ENCODE peak calls at places on chromosomes 2 and 18, in four cellular contexts. One of them, this sample, is unnamed.

GRCh38 chr2:152920846-152921245 is 202.4 kb downstream of the ARL6IP6 start:
- DNase-seq in heart right ventricle: no peak
- DNase-seq in A549: no peak
- DNase-seq in LNCaP clone FGC: no peak
- DNase-seq in this sample: no peak

GRCh38 chr2:165776013-165776412 is 18.0 kb downstream of the GALNT3 start:
- DNase-seq in heart right ventricle: no peak
- DNase-seq in A549: no peak
- DNase-seq in LNCaP clone FGC: peak
- DNase-seq in this sample: no peak

GRCh38 chr2:96842600-96842999 is 1.2 kb downstream of the ANKRD23 start:
- DNase-seq in LNCaP clone FGC: no peak
- DNase-seq in A549: no peak
- DNase-seq in heart right ventricle: peak
- DNase-seq in this sample: no peak

GRCh38 chr2:100502782-100503181 is 32.5 kb downstream of the NMS start:
- DNase-seq in A549: no peak
- DNase-seq in LNCaP clone FGC: no peak
- DNase-seq in heart right ventricle: no peak
- DNase-seq in this sample: no peak

GRCh38 chr2:72116081-72116533 is 31.6 kb downstream of the CYP26B1 start:
- DNase-seq in A549: peak
- DNase-seq in LNCaP clone FGC: no peak
- DNase-seq in heart right ventricle: no peak
- DNase-seq in this sample: no peak

GRCh38 chr2:12764075-12764722 is 47.5 kb downstream of the TRIB2 start:
- DNase-seq in heart right ventricle: no peak
- DNase-seq in A549: no peak
- DNase-seq in LNCaP clone FGC: no peak
- DNase-seq in this sample: no peak

GRCh38 chr2:42028571-42029148 is 19.2 kb upstream of the PKDCC start:
- DNase-seq in A549: no peak
- DNase-seq in heart right ventricle: no peak
- DNase-seq in LNCaP clone FGC: no peak
- DNase-seq in this sample: no peak

GRCh38 chr2:160286541-160286940 is 86.5 kb upstream of the ITGB6 start:
- DNase-seq in A549: no peak
- DNase-seq in heart right ventricle: no peak
- DNase-seq in LNCaP clone FGC: no peak
- DNase-seq in this sample: no peak

GRCh38 chr2:69773201-69773600 is 31.3 kb downstream of the ANXA4 start:
- DNase-seq in heart right ventricle: no peak
- DNase-seq in A549: peak
- DNase-seq in LNCaP clone FGC: no peak
- DNase-seq in this sample: no peak

GRCh38 chr2:159399716-159400525 is 113.4 kb upstream of the WDSUB1 start:
- DNase-seq in A549: no peak
- DNase-seq in heart right ventricle: no peak
- DNase-seq in LNCaP clone FGC: peak
- DNase-seq in this sample: no peak

GRCh38 chr2:67290451-67290991 is 106.6 kb upstream of the ETAA1 start:
- DNase-seq in LNCaP clone FGC: no peak
- DNase-seq in A549: no peak
- DNase-seq in heart right ventricle: no peak
- DNase-seq in this sample: no peak

GRCh38 chr2:83069724-83070123 is 1389.4 kb downstream of the SUCLG1 start:
- DNase-seq in LNCaP clone FGC: no peak
- DNase-seq in heart right ventricle: no peak
- DNase-seq in A549: no peak
- DNase-seq in this sample: no peak

GRCh38 chr2:85660725-85661124 is 7.3 kb downstream of the SFTPB start:
- DNase-seq in LNCaP clone FGC: no peak
- DNase-seq in A549: no peak
- DNase-seq in heart right ventricle: no peak
- DNase-seq in this sample: no peak

GRCh38 chr2:19529663-19530062 is 171.2 kb upstream of the OSR1 start:
- DNase-seq in LNCaP clone FGC: no peak
- DNase-seq in heart right ventricle: no peak
- DNase-seq in A549: no peak
- DNase-seq in this sample: no peak

GRCh38 chr18:23883277-23883790 is 131.2 kb upstream of the TTC39C start:
- DNase-seq in A549: no peak
- DNase-seq in LNCaP clone FGC: peak
- DNase-seq in heart right ventricle: no peak
- DNase-seq in this sample: peak

GRCh38 chr2:102494570-102494969 is 21.5 kb downstream of the SLC9A4 start:
- DNase-seq in LNCaP clone FGC: no peak
- DNase-seq in A549: no peak
- DNase-seq in heart right ventricle: no peak
- DNase-seq in this sample: no peak

GRCh38 chr2:105569616-105570015 is 170.8 kb upstream of the FHL2 start:
- DNase-seq in LNCaP clone FGC: no peak
- DNase-seq in heart right ventricle: no peak
- DNase-seq in A549: no peak
- DNase-seq in this sample: no peak

GRCh38 chr2:23772684-23773083 is 154.2 kb downstream of the ATAD2B start:
- DNase-seq in LNCaP clone FGC: no peak
- DNase-seq in A549: no peak
- DNase-seq in heart right ventricle: no peak
- DNase-seq in this sample: no peak

GRCh38 chr2:98280376-98281102 is 65.7 kb upstream of the CNGA3 start:
- DNase-seq in LNCaP clone FGC: no peak
- DNase-seq in heart right ventricle: no peak
- DNase-seq in A549: no peak
- DNase-seq in this sample: no peak

GRCh38 chr2:152925540-152926448 is 207.4 kb downstream of the ARL6IP6 start:
- DNase-seq in heart right ventricle: peak
- DNase-seq in A549: peak
- DNase-seq in LNCaP clone FGC: peak
- DNase-seq in this sample: peak

GRCh38 chr2:65974067-65974723 is 460.7 kb upstream of the MEIS1 start:
- DNase-seq in LNCaP clone FGC: no peak
- DNase-seq in heart right ventricle: no peak
- DNase-seq in A549: no peak
- DNase-seq in this sample: no peak

GRCh38 chr18:34801769-34802168 is 91.7 kb downstream of the DTNA start:
- DNase-seq in LNCaP clone FGC: no peak
- DNase-seq in heart right ventricle: no peak
- DNase-seq in A549: no peak
- DNase-seq in this sample: no peak

GRCh38 chr18:46320928-46321855 is 217.0 kb downstream of the HAUS1 start:
- DNase-seq in A549: no peak
- DNase-seq in LNCaP clone FGC: no peak
- DNase-seq in heart right ventricle: no peak
- DNase-seq in this sample: no peak

GRCh38 chr2:201984800-201985525 is 48.7 kb upstream of the FZD7 start:
- DNase-seq in heart right ventricle: no peak
- DNase-seq in A549: no peak
- DNase-seq in LNCaP clone FGC: no peak
- DNase-seq in this sample: no peak

GRCh38 chr2:150663143-150663542 is 175.7 kb upstream of the RND3 start:
- DNase-seq in A549: no peak
- DNase-seq in heart right ventricle: no peak
- DNase-seq in LNCaP clone FGC: no peak
- DNase-seq in this sample: no peak

GRCh38 chr18:10299686-10300085 is 154.7 kb upstream of the APCDD1 start:
- DNase-seq in LNCaP clone FGC: no peak
- DNase-seq in heart right ventricle: no peak
- DNase-seq in A549: no peak
- DNase-seq in this sample: no peak

GRCh38 chr2:197708331-197708730 is 3.2 kb downstream of the MARS2 start:
- DNase-seq in LNCaP clone FGC: no peak
- DNase-seq in heart right ventricle: no peak
- DNase-seq in A549: no peak
- DNase-seq in this sample: no peak

GRCh38 chr2:159290289-159290907 is 3.9 kb upstream of the WDSUB1 start:
- DNase-seq in A549: peak
- DNase-seq in heart right ventricle: no peak
- DNase-seq in LNCaP clone FGC: no peak
- DNase-seq in this sample: peak

GRCh38 chr2:236899945-236900640 is 185.6 kb upstream of the COPS8 start:
- DNase-seq in LNCaP clone FGC: no peak
- DNase-seq in heart right ventricle: no peak
- DNase-seq in A549: no peak
- DNase-seq in this sample: no peak

GRCh38 chr2:85584354-85584856 is at the start of gene VAMP5:
- DNase-seq in A549: no peak
- DNase-seq in LNCaP clone FGC: no peak
- DNase-seq in heart right ventricle: no peak
- DNase-seq in this sample: no peak

GRCh38 chr2:191864623-191865521 is 18.0 kb upstream of the CAVIN2 start:
- DNase-seq in LNCaP clone FGC: no peak
- DNase-seq in heart right ventricle: no peak
- DNase-seq in A549: no peak
- DNase-seq in this sample: no peak

GRCh38 chr2:169828141-169828811 is 1.0 kb downstream of the UBR3 start:
- DNase-seq in A549: no peak
- DNase-seq in heart right ventricle: peak
- DNase-seq in LNCaP clone FGC: no peak
- DNase-seq in this sample: peak

GRCh38 chr18:54043484-54044256 is 180.8 kb downstream of the MBD2 start:
- DNase-seq in A549: no peak
- DNase-seq in heart right ventricle: no peak
- DNase-seq in LNCaP clone FGC: no peak
- DNase-seq in this sample: no peak

GRCh38 chr2:71882949-71883472 is 264.7 kb downstream of the CYP26B1 start:
- DNase-seq in A549: peak
- DNase-seq in LNCaP clone FGC: peak
- DNase-seq in heart right ventricle: peak
- DNase-seq in this sample: peak

GRCh38 chr2:16235747-16236146 is 295.4 kb downstream of the MYCN start:
- DNase-seq in A549: no peak
- DNase-seq in heart right ventricle: no peak
- DNase-seq in LNCaP clone FGC: no peak
- DNase-seq in this sample: no peak

GRCh38 chr18:7618821-7619410 is 51.8 kb downstream of the PTPRM start:
- DNase-seq in LNCaP clone FGC: no peak
- DNase-seq in heart right ventricle: no peak
- DNase-seq in A549: no peak
- DNase-seq in this sample: no peak

GRCh38 chr18:13645093-13645492 is 81.3 kb downstream of the FAM210A start:
- DNase-seq in LNCaP clone FGC: no peak
- DNase-seq in A549: no peak
- DNase-seq in heart right ventricle: no peak
- DNase-seq in this sample: no peak

DNA sequence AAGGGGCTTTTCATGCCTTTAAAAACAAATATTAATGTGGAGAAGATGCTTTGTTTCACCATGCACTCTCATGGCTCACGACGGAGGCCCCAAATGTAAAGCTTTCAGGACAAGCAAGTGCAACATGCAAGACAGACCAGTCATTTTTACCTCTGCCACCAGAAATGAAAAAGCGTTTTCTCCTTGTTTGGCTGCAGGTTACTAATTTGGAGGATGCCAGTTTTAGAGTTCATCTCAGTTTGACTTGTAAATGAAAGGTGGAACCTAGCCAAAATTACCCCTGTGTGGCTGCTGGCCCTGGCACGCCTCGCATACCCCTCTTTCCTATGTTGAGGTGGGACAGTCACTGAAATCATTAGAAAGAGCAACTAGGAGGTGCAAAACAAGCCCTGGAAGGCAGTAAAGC is 138.6 kb downstream of the BCL2 start:
- DNase-seq in LNCaP clone FGC: no peak
- DNase-seq in A549: no peak
- DNase-seq in heart right ventricle: no peak
- DNase-seq in this sample: no peak
- H3K4me3 ChIP-seq in LNCaP clone FGC: no peak
- H3K4me3 ChIP-seq in A549: no peak
- H3K4me3 ChIP-seq in heart right ventricle: no peak
- H3K4me3 ChIP-seq in this sample: no peak

GRCh38 chr2:195575879-195576391 is 81.1 kb upstream of the SLC39A10 start:
- DNase-seq in LNCaP clone FGC: no peak
- DNase-seq in A549: peak
- DNase-seq in heart right ventricle: no peak
- DNase-seq in this sample: no peak
- TF ChIP-seq CTCF in LNCaP clone FGC: peak
- TF ChIP-seq CTCF in A549: peak
- TF ChIP-seq CTCF in heart right ventricle: peak
- TF ChIP-seq CTCF in this sample: no peak

DNA sequence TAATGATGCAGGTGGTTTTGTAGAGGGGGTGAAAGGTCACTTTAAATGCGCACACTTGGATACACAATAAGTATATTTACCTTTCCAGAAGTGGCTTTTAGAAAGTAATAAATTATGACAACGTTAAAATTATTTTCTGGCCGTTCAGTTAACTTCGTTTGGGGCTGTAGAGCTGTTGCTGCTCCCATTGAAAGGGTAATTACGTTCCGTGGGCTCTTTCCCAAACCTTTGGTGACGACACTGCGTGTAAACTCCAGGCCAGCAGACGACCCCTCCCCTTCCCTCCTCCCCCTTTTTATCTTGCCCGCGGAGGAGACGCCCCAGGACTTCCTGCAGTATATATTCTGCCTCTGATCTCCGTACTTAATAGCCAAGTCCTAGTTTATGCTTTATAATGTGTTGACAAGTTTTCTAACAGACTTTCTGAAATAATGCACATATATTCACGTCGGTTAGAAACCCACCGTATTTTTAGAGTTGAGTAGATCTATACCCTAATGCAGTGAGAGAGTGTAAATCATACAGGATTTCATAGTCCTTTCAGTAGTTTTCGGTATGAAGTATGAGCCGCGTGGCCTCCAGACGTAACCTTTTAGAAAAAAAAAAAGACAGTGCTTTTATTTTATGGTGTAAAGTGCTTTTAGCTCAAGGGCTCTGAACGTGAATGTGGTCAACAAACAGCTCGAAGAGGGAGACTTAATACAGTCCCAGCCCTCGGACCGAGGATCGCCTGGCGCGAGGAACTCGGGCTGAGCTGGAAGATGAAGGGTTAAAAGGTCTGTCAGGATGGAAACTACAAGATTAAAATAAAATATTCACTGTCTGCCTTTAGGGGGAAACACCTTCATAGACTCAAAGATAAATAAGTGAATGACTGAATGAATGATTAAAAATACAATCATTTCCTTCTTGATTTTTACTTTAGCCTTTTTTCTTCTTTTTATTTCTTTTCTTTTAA is 3.8 kb upstream of the BCL11A start:
- DNase-seq in A549: no peak
- DNase-seq in heart right ventricle: no peak
- DNase-seq in LNCaP clone FGC: no peak
- DNase-seq in this sample: no peak
- H3K4me3 ChIP-seq in A549: no peak
- H3K4me3 ChIP-seq in heart right ventricle: peak
- H3K4me3 ChIP-seq in LNCaP clone FGC: no peak
- H3K4me3 ChIP-seq in this sample: no peak

GRCh38 chr2:232137346-232137745 is 175.8 kb downstream of the DIS3L2 start:
- DNase-seq in LNCaP clone FGC: no peak
- DNase-seq in A549: no peak
- DNase-seq in heart right ventricle: no peak
- DNase-seq in this sample: no peak

GRCh38 chr2:232134939-232135338 is 173.4 kb downstream of the DIS3L2 start:
- DNase-seq in heart right ventricle: no peak
- DNase-seq in LNCaP clone FGC: no peak
- DNase-seq in A549: no peak
- DNase-seq in this sample: no peak

GRCh38 chr2:232132179-232132578 is 170.7 kb downstream of the DIS3L2 start:
- DNase-seq in LNCaP clone FGC: peak
- DNase-seq in A549: no peak
- DNase-seq in heart right ventricle: no peak
- DNase-seq in this sample: no peak

GRCh38 chr2:232129483-232129882 is 168.0 kb downstream of the DIS3L2 start:
- DNase-seq in LNCaP clone FGC: no peak
- DNase-seq in A549: no peak
- DNase-seq in heart right ventricle: no peak
- DNase-seq in this sample: no peak

GRCh38 chr2:232133078-232133477 is 171.6 kb downstream of the DIS3L2 start:
- DNase-seq in heart right ventricle: no peak
- DNase-seq in LNCaP clone FGC: no peak
- DNase-seq in A549: peak
- DNase-seq in this sample: no peak
- TF ChIP-seq CTCF in heart right ventricle: no peak
- TF ChIP-seq CTCF in LNCaP clone FGC: peak
- TF ChIP-seq CTCF in A549: no peak
- TF ChIP-seq CTCF in this sample: no peak